ENCODE peak calls at places on chromosome 20, in nine cellular contexts. X is HEK293T; F is activated CD4-positive, alpha-beta T cell treated with anti-CD3 and anti-CD28 coated beads for 1 hour; M is progenitor cell of endocrine pancreas; U is NCI-H1105 treated with DMSO at 0.1 percent for 48 hours; G is NCI-H1092 treated with DMSO at 0.1 percent for 48 hours; N is HT-29; E is T47D; Z is fibroblast of lung. W is an unnamed sample.

GRCh38 chr20:3563548-3564177 is 92.8 kb downstream of the ATRN start:
- DNase-seq in X (peak; percentile 46), F (no peak), M (no peak), U (peak; percentile 54), G (peak; percentile 17), N (peak; percentile 53), E (peak; percentile 18), Z (peak; percentile 80), W (peak; percentile 71)

GRCh38 chr20:58135441-58136170 is 92.8 kb downstream of the ANKRD60 start:
- DNase-seq in X (no peak), F (no peak), M (no peak), U (peak; percentile 88), G (no peak), N (peak; percentile 18), E (no peak), Z (no peak), W (no peak)

GRCh38 chr20:58251348-58251978 is 23.0 kb upstream of the ANKRD60 start:
- DNase-seq in X (no peak), F (no peak), M (no peak), U (no peak), G (no peak), N (no peak), E (no peak), Z (no peak), W (no peak)

GRCh38 chr20:45320948-45321595 is 13.0 kb upstream of the MATN4 start:
- DNase-seq in X (no peak), F (no peak), M (no peak), U (no peak), G (no peak), N (no peak), E (no peak), Z (no peak), W (no peak)

GRCh38 chr20:21357851-21358250 is 39.5 kb downstream of the NKX2-4 start:
- DNase-seq in X (no peak), F (no peak), M (no peak), U (no peak), G (no peak), N (no peak), E (no peak), Z (no peak), W (no peak)

GRCh38 chr20:24049081-24049480 is 60.5 kb upstream of the GGTLC1 start:
- DNase-seq in X (no peak), F (no peak), M (no peak), U (no peak), G (no peak), N (no peak), E (no peak), Z (no peak), W (no peak)

GRCh38 chr20:59933296-59933848 is at the start of gene SYCP2:
- DNase-seq in X (no peak), F (peak; percentile 48), M (no peak), U (no peak), G (peak; percentile 71), N (no peak), E (peak; percentile 84), Z (peak; percentile 28), W (peak; percentile 12)

GRCh38 chr20:63648895-63649589 is 4.2 kb downstream of the STMN3 start:
- DNase-seq in X (no peak), F (no peak), M (no peak), U (no peak), G (no peak), N (no peak), E (no peak), Z (no peak), W (no peak)

GRCh38 chr20:64247312-64247627 is 8.3 kb upstream of the PCMTD2 start:
- DNase-seq in X (no peak), F (no peak), M (no peak), U (no peak), G (no peak), N (no peak), E (no peak), Z (no peak), W (no peak)

GRCh38 chr20:60056345-60057122 is 98.3 kb downstream of the CDH26 start:
- DNase-seq in X (no peak), F (no peak), M (no peak), U (no peak), G (no peak), N (no peak), E (no peak), Z (no peak), W (no peak)

GRCh38 chr20:40697466-40697987 is 8.5 kb upstream of the MAFB start:
- DNase-seq in X (no peak), F (no peak), M (no peak), U (no peak), G (no peak), N (no peak), E (no peak), Z (no peak), W (no peak)

GRCh38 chr20:45419188-45420091 is 3.5 kb downstream of the PIGT start:
- DNase-seq in X (no peak), F (no peak), M (no peak), U (peak; percentile 53), G (peak; percentile 97), N (peak; percentile 96), E (no peak), Z (peak; percentile 89), W (peak; percentile 99)

GRCh38 chr20:20941468-20941889 is 164.7 kb downstream of the LINC00237 start:
- DNase-seq in X (no peak), F (no peak), M (no peak), U (no peak), G (no peak), N (no peak), E (no peak), Z (no peak), W (no peak)

GRCh38 chr20:50392138-50392866 is 117.9 kb upstream of the PTPN1 start:
- DNase-seq in X (no peak), F (no peak), M (no peak), U (no peak), G (no peak), N (no peak), E (no peak), Z (no peak), W (no peak)

GRCh38 chr20:8756410-8756809 is 312.5 kb upstream of the PLCB4 start:
- DNase-seq in X (no peak), F (no peak), M (no peak), U (no peak), G (no peak), N (no peak), E (no peak), Z (peak; percentile 70), W (peak; percentile 66)

W was measured in fibroblast of the aortic adventitia.